ENCODE peak calls at places on chromosomes 6 and 20, in four cellular contexts. F, I, A and C are unnamed samples.

GRCh38 chr6:35960192-35960591 is 39.3 kb upstream of the SRPK1 start:
- DNase-seq in F (no peak), I (no peak), A (no peak), C (no peak)

GRCh38 chr20:62025832-62026563 is 39.7 kb downstream of the TAF4 start:
- DNase-seq in F (no peak), I (no peak), A (peak), C (no peak)

GRCh38 chr20:19633985-19634384 is 124.1 kb upstream of the RIN2 start:
- DNase-seq in F (no peak), I (no peak), A (no peak), C (no peak)

GRCh38 chr20:20375862-20376261 is 8.0 kb downstream of the INSM1 start:
- DNase-seq in F (no peak), I (no peak), A (no peak), C (no peak)

GRCh38 chr20:2316847-2317495 is 21.2 kb downstream of the TGM3 start:
- DNase-seq in F (no peak), I (no peak), A (no peak), C (no peak)

GRCh38 chr6:31702421-31702818 is 704 bp downstream of the ABHD16A start:
- DNase-seq in F (no peak), I (no peak), A (no peak), C (no peak)

GRCh38 chr6:20873425-20874190 is 339.4 kb downstream of the CDKAL1 start:
- DNase-seq in F (no peak), I (no peak), A (no peak), C (no peak)

GRCh38 chr6:169211881-169212280 is 41.8 kb downstream of the THBS2 start:
- DNase-seq in F (no peak), I (no peak), A (no peak), C (no peak)

GRCh38 chr6:28212510-28213212 is 12.4 kb upstream of the ZSCAN9 start:
- DNase-seq in F (no peak), I (peak), A (peak), C (no peak)

GRCh38 chr6:26183237-26183580 is 96.0 kb downstream of the HFE start:
- DNase-seq in F (no peak), I (no peak), A (no peak), C (no peak)

GRCh38 chr6:42387336-42387735 is 64.4 kb downstream of the TRERF1 start:
- DNase-seq in F (no peak), I (no peak), A (no peak), C (no peak)

GRCh38 chr20:875115-875514 is 41.0 kb downstream of the ANGPT4 start:
- DNase-seq in F (no peak), I (no peak), A (no peak), C (no peak)

GRCh38 chr6:12584631-12585405 is 131.7 kb upstream of the PHACTR1 start:
- DNase-seq in F (no peak), I (no peak), A (no peak), C (no peak)

GRCh38 chr20:51450221-51450712 is 92.3 kb downstream of the NFATC2 start:
- DNase-seq in F (no peak), I (no peak), A (no peak), C (no peak)

GRCh38 chr6:77474286-77474956 is 11.1 kb upstream of the HTR1B start:
- DNase-seq in F (no peak), I (no peak), A (no peak), C (no peak)

GRCh38 chr6:16804515-16805161 is 43.4 kb upstream of the ATXN1 start:
- DNase-seq in F (no peak), I (no peak), A (no peak), C (no peak)

GRCh38 chr6:467671-468082 is 76.1 kb downstream of the IRF4 start:
- DNase-seq in F (no peak), I (no peak), A (no peak), C (no peak)

GRCh38 chr6:170289108-170289931 is 1.6 kb downstream of the DLL1 start:
- DNase-seq in F (no peak), I (no peak), A (no peak), C (no peak)

GRCh38 chr6:44003345-44004061 is 123.7 kb downstream of the MRPL14 start:
- DNase-seq in F (no peak), I (peak), A (no peak), C (no peak)